ENCODE peak calls at places on chromosomes 13 and 19, in ten cellular contexts. F, N, L, V, X, J, Q, P, D and U are unnamed samples.

GRCh38 chr13:73722120-73722519 is 412.1 kb downstream of the KLF12 start:
- DNase-seq in F (no peak), N (peak), L (peak), V (peak), X (peak), J (peak), Q (no peak), P (no peak), D (no peak), U (no peak)

GRCh38 chr13:109297628-109298027 is 488.8 kb downstream of the IRS2 start:
- DNase-seq in F (no peak), N (peak), L (peak), V (peak), X (peak), J (no peak), Q (no peak), P (no peak), D (no peak), U (no peak)

GRCh38 chr19:22030680-22031079 is 19.9 kb upstream of the ZNF208 start:
- DNase-seq in F (no peak), N (no peak), L (no peak), V (no peak), X (no peak), J (no peak), Q (no peak), P (no peak), D (no peak), U (no peak)

GRCh38 chr19:54252845-54253244 is 4.2 kb downstream of the LILRB5 start:
- DNase-seq in F (no peak), N (no peak), L (no peak), V (no peak), X (no peak), J (no peak), Q (no peak), P (no peak), D (no peak), U (no peak)

GRCh38 chr19:2129486-2129885 is 21.9 kb downstream of the AP3D1 start:
- DNase-seq in F (no peak), N (no peak), L (no peak), V (no peak), X (no peak), J (no peak), Q (no peak), P (no peak), D (no peak), U (no peak)

GRCh38 chr19:2983351-2984195 is 6.2 kb downstream of the TLE6 start:
- DNase-seq in F (no peak), N (peak), L (no peak), V (no peak), X (no peak), J (peak), Q (no peak), P (no peak), D (peak), U (peak)

GRCh38 chr19:17172624-17173345 is 42.4 kb upstream of the USE1 start:
- DNase-seq in F (no peak), N (no peak), L (no peak), V (no peak), X (no peak), J (no peak), Q (no peak), P (no peak), D (no peak), U (no peak)

GRCh38 chr13:76161143-76161542 is 525.0 kb downstream of the LMO7 start:
- DNase-seq in F (no peak), N (no peak), L (peak), V (no peak), X (no peak), J (no peak), Q (peak), P (no peak), D (no peak), U (no peak)

GRCh38 chr19:30853036-30853435 is 480.9 kb downstream of the ZNF536 start:
- DNase-seq in F (no peak), N (no peak), L (no peak), V (no peak), X (no peak), J (no peak), Q (no peak), P (no peak), D (no peak), U (no peak)

GRCh38 chr19:45805719-45806118 is 9.4 kb downstream of the RSPH6A start:
- DNase-seq in F (no peak), N (no peak), L (no peak), V (no peak), X (no peak), J (no peak), Q (no peak), P (no peak), D (no peak), U (no peak)

GRCh38 chr19:9883231-9883758 is 48.2 kb downstream of the PIN1 start:
- DNase-seq in F (no peak), N (peak), L (peak), V (no peak), X (no peak), J (no peak), Q (peak), P (no peak), D (no peak), U (no peak)

GRCh38 chr13:51913421-51914136 is 51.8 kb downstream of the CCDC70 start:
- DNase-seq in F (no peak), N (no peak), L (peak), V (no peak), X (no peak), J (no peak), Q (no peak), P (no peak), D (no peak), U (no peak)

GRCh38 chr19:5038631-5039271 is 69.8 kb downstream of the KDM4B start:
- DNase-seq in F (no peak), N (peak), L (no peak), V (no peak), X (no peak), J (no peak), Q (no peak), P (no peak), D (no peak), U (no peak)

GRCh38 chr13:93462151-93462550 is 235.5 kb downstream of the GPC6 start:
- DNase-seq in F (no peak), N (no peak), L (no peak), V (no peak), X (no peak), J (no peak), Q (no peak), P (no peak), D (no peak), U (no peak)

GRCh38 chr13:33610471-33611015 is 207.4 kb upstream of the RFC3 start:
- DNase-seq in F (peak), N (peak), L (peak), V (no peak), X (no peak), J (no peak), Q (peak), P (no peak), D (no peak), U (no peak)

GRCh38 chr13:90890435-90890834 is 457.1 kb upstream of the MIR17HG start:
- DNase-seq in F (no peak), N (peak), L (no peak), V (no peak), X (no peak), J (no peak), Q (no peak), P (no peak), D (no peak), U (no peak)

GRCh38 chr13:75666646-75667351 is 30.7 kb downstream of the LMO7 start:
- DNase-seq in F (no peak), N (peak), L (peak), V (peak), X (peak), J (no peak), Q (no peak), P (no peak), D (no peak), U (no peak)

GRCh38 chr19:48573163-48573505 is 21.2 kb downstream of the SULT2B1 start:
- DNase-seq in F (no peak), N (peak), L (no peak), V (no peak), X (no peak), J (no peak), Q (no peak), P (no peak), D (no peak), U (no peak)

GRCh38 chr13:41746259-41746658 is 214.7 kb downstream of the VWA8 start:
- DNase-seq in F (no peak), N (peak), L (peak), V (peak), X (peak), J (peak), Q (no peak), P (no peak), D (no peak), U (no peak)

GRCh38 chr13:45108716-45109706 is 11.3 kb upstream of the GTF2F2 start:
- DNase-seq in F (no peak), N (peak), L (peak), V (peak), X (peak), J (peak), Q (no peak), P (no peak), D (no peak), U (peak)

GRCh38 chr13:20624213-20624612 is 57.3 kb downstream of the IFT88 start:
- DNase-seq in F (no peak), N (no peak), L (no peak), V (no peak), X (no peak), J (no peak), Q (no peak), P (no peak), D (no peak), U (no peak)

GRCh38 chr13:92547256-92547655 is 679.4 kb upstream of the GPC6 start:
- DNase-seq in F (no peak), N (peak), L (no peak), V (no peak), X (peak), J (no peak), Q (no peak), P (no peak), D (no peak), U (no peak)

GRCh38 chr19:11141937-11142527 is 13.6 kb downstream of the SPC24 start:
- DNase-seq in F (no peak), N (peak), L (no peak), V (no peak), X (no peak), J (peak), Q (no peak), P (no peak), D (peak), U (no peak)

GRCh38 chr13:98942485-98942884 is 35.4 kb downstream of the DOCK9 start:
- DNase-seq in F (no peak), N (no peak), L (no peak), V (no peak), X (no peak), J (no peak), Q (no peak), P (no peak), D (no peak), U (no peak)

GRCh38 chr13:79194272-79194671 is 211.8 kb downstream of the RBM26 start:
- DNase-seq in F (no peak), N (no peak), L (no peak), V (no peak), X (no peak), J (no peak), Q (no peak), P (no peak), D (no peak), U (peak)

GRCh38 chr13:101455863-101456262 is 3.4 kb downstream of the ITGBL1 start:
- DNase-seq in F (no peak), N (peak), L (peak), V (peak), X (peak), J (peak), Q (no peak), P (no peak), D (no peak), U (no peak)

GRCh38 chr13:73406454-73406853 is 347.6 kb downstream of the KLF5 start:
- DNase-seq in F (no peak), N (no peak), L (no peak), V (no peak), X (no peak), J (no peak), Q (no peak), P (no peak), D (no peak), U (no peak)

GRCh38 chr19:5170329-5170745 is 170.3 kb downstream of the PTPRS start:
- DNase-seq in F (peak), N (no peak), L (no peak), V (no peak), X (no peak), J (no peak), Q (no peak), P (peak), D (no peak), U (no peak)

GRCh38 chr13:33453911-33454310 is 168.4 kb upstream of the STARD13 start:
- DNase-seq in F (no peak), N (no peak), L (no peak), V (peak), X (peak), J (no peak), Q (no peak), P (no peak), D (no peak), U (no peak)

GRCh38 chr13:35872369-35872768 is 258.8 kb downstream of the DCLK1 start:
- DNase-seq in F (no peak), N (no peak), L (no peak), V (no peak), X (no peak), J (no peak), Q (no peak), P (no peak), D (no peak), U (no peak)

GRCh38 chr19:48560095-48560530 is 8.1 kb downstream of the SULT2B1 start:
- DNase-seq in F (no peak), N (no peak), L (no peak), V (no peak), X (no peak), J (no peak), Q (no peak), P (no peak), D (no peak), U (no peak)

GRCh38 chr19:29337029-29337428 is 124.1 kb upstream of the UQCRFS1 start:
- DNase-seq in F (no peak), N (no peak), L (no peak), V (no peak), X (no peak), J (no peak), Q (no peak), P (no peak), D (no peak), U (no peak)

GRCh38 chr19:30630289-30631034 is 258.3 kb downstream of the ZNF536 start:
- DNase-seq in F (no peak), N (no peak), L (no peak), V (no peak), X (no peak), J (no peak), Q (no peak), P (no peak), D (no peak), U (no peak)

GRCh38 chr13:40537146-40537895 is 129.1 kb downstream of the FOXO1 start:
- DNase-seq in F (no peak), N (no peak), L (no peak), V (no peak), X (no peak), J (no peak), Q (no peak), P (no peak), D (no peak), U (no peak)

GRCh38 chr13:44874886-44875630 is 114.2 kb downstream of the NUFIP1 start:
- DNase-seq in F (no peak), N (no peak), L (no peak), V (peak), X (no peak), J (peak), Q (no peak), P (no peak), D (no peak), U (no peak)

GRCh38 chr19:35669974-35670373 is 3.7 kb downstream of the UPK1A start:
- DNase-seq in F (no peak), N (no peak), L (no peak), V (no peak), X (no peak), J (no peak), Q (no peak), P (no peak), D (no peak), U (no peak)

GRCh38 chr13:73274147-73274546 is 215.3 kb downstream of the KLF5 start:
- DNase-seq in F (no peak), N (peak), L (peak), V (no peak), X (no peak), J (no peak), Q (no peak), P (no peak), D (no peak), U (no peak)

GRCh38 chr19:58150328-58150921 is at the start of gene ZNF329:
- DNase-seq in F (peak), N (peak), L (peak), V (peak), X (peak), J (peak), Q (peak), P (peak), D (peak), U (peak)

GRCh38 chr13:108269601-108270328 is at the start of gene TNFSF13B:
- DNase-seq in F (peak), N (peak), L (peak), V (peak), X (peak), J (no peak), Q (no peak), P (peak), D (no peak), U (peak)

GRCh38 chr19:3176715-3177501 is 1.7 kb upstream of the S1PR4 start:
- DNase-seq in F (peak), N (peak), L (peak), V (peak), X (no peak), J (peak), Q (no peak), P (no peak), D (no peak), U (no peak)